ENCODE peak calls at places on chromosomes 3 and 15, in seven cellular contexts. M is keratinocyte, Q is AG10803, R is brain microvascular endothelial cell, K is bronchial epithelial cell, Z is heart right ventricle, T is OCI-LY7. U is an unnamed sample.

GRCh38 chr3:49639551-49639950 is 34.6 kb upstream of the APEH start:
- DNase-seq in Z (no peak), T (no peak), Q (peak), K (no peak), R (no peak), M (no peak), U (no peak)

GRCh38 chr15:85706779-85707518 is 87.8 kb downstream of the KLHL25 start:
- DNase-seq in Z (no peak), T (peak), K (no peak), R (peak), Q (peak), M (no peak), U (peak)

GRCh38 chr3:42839616-42840015 is 30.4 kb downstream of the ACKR2 start:
- DNase-seq in T (peak), Z (no peak), M (no peak), R (peak), K (peak), Q (peak), U (peak)

GRCh38 chr15:36960947-36961227 is 139.5 kb downstream of the MEIS2 start:
- DNase-seq in Z (no peak), M (no peak), R (no peak), T (no peak), Q (no peak), K (no peak), U (no peak)

GRCh38 chr15:40276927-40277326 is 5.9 kb downstream of the ANKRD63 start:
- DNase-seq in K (no peak), Z (no peak), M (no peak), R (no peak), T (no peak), Q (no peak), U (no peak)

GRCh38 chr3:124860599-124860998 is 26.6 kb downstream of the ITGB5 start:
- DNase-seq in K (peak), Q (peak), R (peak), T (no peak), Z (peak), M (peak), U (no peak)

GRCh38 chr15:78308422-78309021 is 9.1 kb upstream of the SKIC8 start:
- DNase-seq in K (peak), T (peak), Q (peak), Z (peak), M (no peak), R (peak), U (peak)

GRCh38 chr3:100108464-100109079 is 5.7 kb downstream of the FILIP1L start:
- DNase-seq in K (no peak), M (no peak), Q (no peak), T (no peak), Z (no peak), R (no peak), U (no peak)

GRCh38 chr3:169243122-169243521 is 420.4 kb downstream of the MECOM start:
- DNase-seq in T (no peak), M (no peak), Z (no peak), R (peak), Q (peak), K (no peak), U (no peak)

GRCh38 chr3:69199942-69200341 is 77.5 kb upstream of the LMOD3 start:
- DNase-seq in R (no peak), T (no peak), Z (no peak), M (no peak), K (no peak), Q (no peak), U (no peak)

GRCh38 chr3:196792771-196793170 is 53.1 kb downstream of the PAK2 start:
- DNase-seq in Q (peak), T (no peak), R (no peak), M (no peak), K (peak), Z (no peak), U (no peak)

GRCh38 chr3:125367403-125368230 is 7.5 kb downstream of the ZNF148 start:
- DNase-seq in R (no peak), Z (no peak), K (no peak), Q (peak), T (no peak), M (no peak), U (no peak)

DNA sequence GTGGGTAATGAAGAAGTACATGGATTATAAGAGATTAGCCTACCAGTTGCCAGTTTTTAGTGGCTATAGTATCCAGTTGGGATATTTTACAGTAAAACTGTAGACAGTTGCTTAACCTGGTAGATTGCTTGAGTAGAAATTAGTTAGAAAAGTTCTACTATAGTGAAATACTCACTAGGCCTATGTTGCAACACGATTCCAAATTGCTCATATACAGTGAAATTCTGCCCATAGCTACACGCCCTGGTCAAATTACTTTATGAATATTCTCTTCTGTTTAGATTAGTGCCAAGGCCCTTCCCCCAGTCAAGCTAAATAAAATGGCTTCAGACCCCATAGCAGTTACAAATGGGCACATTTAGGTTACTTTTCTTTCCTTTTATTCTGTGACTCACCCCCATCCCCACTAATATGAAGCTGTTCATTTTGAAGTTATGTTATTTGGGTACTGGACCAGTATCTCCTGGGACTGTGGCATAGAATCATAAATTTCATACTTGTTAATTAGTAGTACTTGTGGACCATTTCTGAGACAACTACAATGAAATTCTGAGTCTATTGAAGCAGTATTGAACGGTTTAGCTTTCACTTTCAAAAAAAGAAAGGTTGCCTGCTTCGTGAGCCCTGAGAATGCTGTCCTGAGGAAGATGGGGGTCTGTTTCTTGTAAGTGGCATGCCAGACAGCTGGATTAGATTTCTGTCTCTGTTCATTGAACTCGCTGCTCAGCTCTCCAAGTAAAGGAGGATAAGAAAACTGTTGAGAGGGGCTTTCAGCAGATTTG is 65.7 kb upstream of the CFAP20DC start:
- DNase-seq in Z (no peak), M (no peak), T (no peak), Q (peak), R (no peak), K (peak), U (no peak)
- TF ChIP-seq CTCF in Z (no peak), M (no peak), T (no peak), Q (no peak), R (no peak), K (no peak), U (no peak)

DNA sequence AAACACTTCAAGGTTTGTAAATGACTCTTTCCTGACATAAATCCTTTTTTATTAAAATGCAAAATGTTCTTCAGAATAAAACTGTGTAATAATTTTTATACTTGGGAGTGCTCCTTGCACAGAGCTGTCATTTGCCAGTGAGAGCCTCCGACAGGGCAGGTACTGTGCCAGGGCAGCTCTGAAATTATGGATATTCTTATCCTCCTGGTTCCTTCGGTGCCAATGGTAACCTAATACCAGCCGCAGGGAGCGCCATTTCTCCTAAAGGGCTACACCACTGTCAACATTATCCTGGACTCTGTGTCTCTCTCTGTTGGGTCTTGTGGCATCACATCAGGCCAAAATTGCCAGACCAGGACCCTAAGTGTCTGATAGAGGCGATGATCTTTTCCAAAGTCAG is 33.0 kb downstream of the CHDH start:
- DNase-seq in K (no peak), Z (no peak), R (no peak), Q (no peak), M (no peak), T (no peak), U (no peak)
- H3K4me3 ChIP-seq in K (no peak), Z (no peak), R (no peak), Q (no peak), M (no peak), T (no peak), U (no peak)

GRCh38 chr3:46717447-46718231 is at the start of gene PRSS50:
- DNase-seq in M (no peak), Q (no peak), T (no peak), Z (no peak), K (no peak), R (no peak), U (no peak)
- TF ChIP-seq CTCF in M (no peak), Q (peak), T (peak), Z (peak), K (peak), R (peak), U (peak)

DNA sequence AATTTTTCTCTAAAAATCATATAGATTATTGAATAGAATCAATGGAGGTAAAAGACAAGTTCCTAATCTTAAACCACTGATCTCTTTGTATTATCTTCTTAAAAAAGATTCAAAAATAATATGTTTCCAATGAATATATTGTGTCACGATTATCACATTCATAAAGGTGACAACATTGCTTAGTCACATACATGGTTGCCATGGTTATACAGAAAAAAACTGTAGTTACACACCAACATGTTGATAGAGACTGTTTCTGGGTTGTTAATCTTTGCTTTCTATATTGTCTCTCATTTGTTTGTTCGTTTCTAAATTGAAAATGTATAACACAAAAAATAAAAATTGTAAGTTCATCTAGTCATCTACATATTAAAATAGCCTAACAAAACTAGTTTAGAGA is 376.0 kb upstream of the ALCAM start:
- DNase-seq in R (no peak), K (no peak), M (no peak), T (no peak), Z (no peak), Q (no peak), U (no peak)
- H3K4me3 ChIP-seq in R (no peak), K (no peak), M (no peak), T (no peak), Z (no peak), Q (no peak), U (no peak)

GRCh38 chr3:109532257-109533216 is 195.2 kb upstream of the DPPA4 start:
- DNase-seq in Z (no peak), K (peak), Q (peak), R (peak), T (peak), M (no peak), U (no peak)
- TF ChIP-seq CTCF in Z (no peak), K (peak), Q (peak), R (peak), T (peak), M (peak), U (peak)

DNA sequence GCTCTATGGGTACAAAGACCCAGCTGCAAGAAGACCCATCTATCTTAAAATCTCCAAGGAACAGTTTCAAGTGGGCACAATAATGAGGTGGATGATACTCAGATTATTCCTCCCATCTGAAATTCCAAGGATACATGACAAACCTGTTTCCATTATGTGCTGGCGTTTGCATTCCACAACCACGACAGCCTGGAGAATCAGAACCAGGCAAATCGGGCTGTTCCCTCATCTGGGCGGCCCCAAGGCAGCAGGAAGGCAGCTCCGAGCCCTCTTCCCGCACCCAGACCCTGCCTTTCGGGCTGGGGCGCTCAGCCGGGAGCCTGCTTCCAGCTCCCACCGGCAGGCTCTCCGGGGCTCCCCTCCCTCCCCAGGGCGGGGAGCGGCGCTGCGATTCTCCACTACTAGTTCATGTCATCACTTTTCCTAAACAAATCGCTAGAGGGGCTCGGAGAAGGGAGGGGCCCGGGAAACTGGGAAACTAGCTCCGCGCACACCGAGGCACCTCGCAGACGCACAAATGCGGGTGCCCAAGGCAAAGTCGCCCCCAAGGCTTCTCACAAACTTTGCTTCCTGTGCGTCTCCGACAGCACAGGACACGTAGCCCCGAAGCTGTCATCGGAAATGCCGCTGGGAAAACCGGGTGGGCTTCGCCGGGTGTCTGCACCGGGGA is at the start of gene MGLL:
- DNase-seq in Z (peak), M (no peak), K (peak), Q (peak), T (no peak), R (peak), U (no peak)
- H3K4me3 ChIP-seq in Z (peak), M (peak), K (peak), Q (peak), T (no peak), R (peak), U (peak)

DNA sequence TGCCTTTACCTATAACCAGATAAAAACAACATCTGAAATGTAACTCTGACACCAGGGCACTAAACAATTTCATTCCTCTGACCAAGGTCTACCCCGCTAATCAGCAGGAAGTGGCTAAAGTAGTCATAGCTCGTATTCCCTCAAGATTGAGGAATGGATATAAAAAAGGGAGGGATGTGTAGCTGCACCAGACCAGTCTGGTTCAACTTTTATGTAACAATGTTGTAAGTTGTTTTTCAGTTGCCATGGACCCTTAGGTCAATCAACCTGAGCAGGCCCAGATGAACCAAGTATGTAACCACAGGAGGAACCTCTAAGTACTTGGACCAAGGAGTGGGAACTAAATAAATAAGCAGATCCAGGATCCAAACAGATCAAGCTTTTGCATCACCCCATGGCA is 28.4 kb upstream of the IFT57 start:
- DNase-seq in R (peak), T (no peak), K (no peak), M (no peak), Q (no peak), Z (no peak), U (no peak)
- TF ChIP-seq CTCF in R (no peak), T (no peak), K (no peak), M (no peak), Q (no peak), Z (no peak), U (no peak)

U was measured in GM06990.